ENCODE peak calls at places on chromosomes 6 and 20, in seven cellular contexts. Y is AG08396, J is hypothalamus, X is AG04449, K is fibroblast of gingiva, M is choroid plexus epithelial cell, W is cardiac fibroblast. I is an unnamed sample.

GRCh38 chr6:149680490-149680889 is 32.0 kb upstream of the KATNA1 start:
- DNase-seq in Y (no peak), M (no peak), X (no peak), K (no peak), W (no peak), J (no peak), I (no peak)

GRCh38 chr6:37182736-37183590 is 13.0 kb downstream of the PIM1 start:
- DNase-seq in W (no peak), J (no peak), X (no peak), M (no peak), Y (no peak), K (no peak), I (no peak)

GRCh38 chr20:61127311-61128044 is 124.6 kb upstream of the CDH4 start:
- DNase-seq in M (peak; percentile 7), X (peak; percentile 24), Y (peak; percentile 60), W (peak; percentile 84), K (no peak), J (no peak), I (no peak)

GRCh38 chr20:57824909-57825308 is 115.1 kb upstream of the PMEPA1 start:
- DNase-seq in K (no peak), J (no peak), W (no peak), Y (no peak), M (no peak), X (no peak), I (no peak)

GRCh38 chr20:19427480-19427879 is 215.0 kb downstream of the SLC24A3 start:
- DNase-seq in Y (no peak), K (no peak), J (no peak), W (no peak), X (no peak), M (no peak), I (no peak)

GRCh38 chr20:43988867-43989266 is 74.2 kb downstream of the TOX2 start:
- DNase-seq in Y (peak; percentile 37), M (peak; percentile 57), W (peak; percentile 52), X (no peak), K (peak; percentile 20), J (no peak), I (peak; percentile 38)

GRCh38 chr6:88359530-88360202 is 193.5 kb upstream of the CNR1 start:
- DNase-seq in M (no peak), J (no peak), X (no peak), K (peak; percentile 6), Y (no peak), W (no peak), I (no peak)

GRCh38 chr20:25676164-25676809 is 20.4 kb downstream of the ZNF337 start:
- DNase-seq in M (peak; percentile 89), W (peak; percentile 76), Y (peak; percentile 58), J (no peak), K (peak; percentile 57), X (peak; percentile 42), I (no peak)

GRCh38 chr6:54473328-54473727 is 165.1 kb downstream of the TINAG start:
- DNase-seq in J (no peak), X (no peak), M (no peak), W (no peak), Y (no peak), K (no peak), I (no peak)

GRCh38 chr6:36825452-36825851 is 13.8 kb downstream of the CPNE5 start:
- DNase-seq in X (no peak), M (no peak), W (no peak), J (no peak), K (no peak), Y (no peak), I (no peak)

GRCh38 chr20:53278555-53278954 is 306.4 kb downstream of the TSHZ2 start:
- DNase-seq in M (no peak), W (no peak), Y (no peak), X (no peak), K (no peak), J (no peak), I (no peak)

GRCh38 chr6:37354526-37355384 is 972 bp downstream of the RNF8 start:
- DNase-seq in K (no peak), Y (peak; percentile 74), M (peak; percentile 13), J (no peak), W (peak; percentile 15), X (no peak), I (peak; percentile 42)

GRCh38 chr20:1122388-1123315 is 4.2 kb downstream of the PSMF1 start:
- DNase-seq in M (peak; percentile 77), K (peak; percentile 84), J (no peak), X (no peak), W (peak; percentile 72), Y (no peak), I (peak; percentile 33)

GRCh38 chr6:142372348-142372747 is 70.5 kb downstream of the ADGRG6 start:
- DNase-seq in Y (no peak), W (peak; percentile 55), J (no peak), X (no peak), K (no peak), M (peak; percentile 35), I (peak; percentile 20)

GRCh38 chr6:156686940-156687874 is 90.0 kb upstream of the ARID1B start:
- DNase-seq in Y (peak; percentile 99), W (peak; percentile 90), K (peak; percentile 95), M (peak; percentile 91), X (no peak), J (peak; percentile 88), I (peak; percentile 80)

GRCh38 chr6:141851063-141851462 is 281.7 kb upstream of the GJE1 start:
- DNase-seq in Y (no peak), X (no peak), M (peak; percentile 4), J (no peak), K (no peak), W (peak; percentile 2), I (no peak)

GRCh38 chr6:111828799-111829198 is 44.5 kb downstream of the FYN start:
- DNase-seq in W (no peak), J (no peak), Y (no peak), K (no peak), X (no peak), M (no peak), I (no peak)

GRCh38 chr6:23245559-23245958 is 676.2 kb downstream of the HDGFL1 start:
- DNase-seq in M (peak; percentile 5), X (no peak), W (no peak), K (peak; percentile 49), J (no peak), Y (no peak), I (no peak)

GRCh38 chr6:154156135-154156948 is 117.3 kb downstream of the OPRM1 start:
- DNase-seq in K (peak; percentile 10), X (no peak), M (peak; percentile 80), J (no peak), Y (peak; percentile 22), W (peak; percentile 38), I (peak; percentile 91)

GRCh38 chr6:158467923-158468322 is 92.0 kb upstream of the TMEM181 start:
- DNase-seq in M (peak; percentile 50), X (no peak), W (no peak), Y (no peak), J (no peak), K (no peak), I (no peak)

GRCh38 chr6:39026175-39026574 is 22.4 kb upstream of the GLP1R start:
- DNase-seq in Y (no peak), J (no peak), X (no peak), W (no peak), M (no peak), K (no peak), I (no peak)

GRCh38 chr20:18811186-18811585 is 2.4 kb upstream of the SCP2D1 start:
- DNase-seq in Y (no peak), X (no peak), J (no peak), W (no peak), K (no peak), M (no peak), I (no peak)

GRCh38 chr6:113772961-113773360 is 84.2 kb upstream of the MARCKS start:
- DNase-seq in Y (no peak), K (no peak), X (no peak), W (no peak), J (no peak), M (no peak), I (no peak)

GRCh38 chr6:145815875-145816274 is 1.3 kb upstream of the FBXO30 start:
- DNase-seq in M (no peak), W (peak; percentile 45), K (no peak), Y (peak; percentile 16), J (no peak), X (no peak), I (peak; percentile 20)

GRCh38 chr6:158232445-158233213 is 64.5 kb downstream of the GTF2H5 start:
- DNase-seq in X (no peak), M (peak; percentile 62), Y (peak; percentile 78), J (peak; percentile 58), K (peak; percentile 63), W (peak; percentile 78), I (peak; percentile 91)

I was measured in SJCRH30.